ENCODE peak calls at places on chromosomes 7 and 10, in seven cellular contexts. D is GM13976, U is T-helper 9 cell, V is ELF-1, M is lower leg skin, W is Calu3, Y is ELR. K is an unnamed sample.

GRCh38 chr10:62384447-62385081 is 10.4 kb downstream of the ZNF365 start:
- DNase-seq in D (no peak), U (no peak), V (no peak), M (no peak), W (no peak), Y (peak), K (peak)

GRCh38 chr7:134546903-134547737 is 1.8 kb upstream of the AKR1B15 start:
- DNase-seq in D (peak), U (peak), V (peak), M (peak), W (peak), Y (peak), K (peak)

GRCh38 chr10:104099274-104099673 is 13.6 kb upstream of the COL17A1 start:
- DNase-seq in D (no peak), U (no peak), V (no peak), M (no peak), W (no peak), Y (peak), K (no peak)

GRCh38 chr7:26865094-26865388 is 651 bp upstream of the SKAP2 start:
- DNase-seq in D (no peak), U (no peak), V (no peak), M (no peak), W (no peak), Y (no peak), K (no peak)

GRCh38 chr10:17787087-17787942 is 21.8 kb upstream of the MRC1 start:
- DNase-seq in D (no peak), U (no peak), V (peak), M (no peak), W (no peak), Y (peak), K (no peak)

GRCh38 chr10:54769051-54769450 is 32.0 kb downstream of the PCDH15 start:
- DNase-seq in D (no peak), U (no peak), V (no peak), M (no peak), W (no peak), Y (no peak), K (no peak)

GRCh38 chr10:86258488-86258887 is 108.1 kb downstream of the GRID1 start:
- DNase-seq in D (no peak), U (no peak), V (no peak), M (no peak), W (no peak), Y (no peak), K (no peak)

GRCh38 chr7:66140924-66141323 is 26.3 kb downstream of the CRCP start:
- DNase-seq in D (no peak), U (no peak), V (peak), M (peak), W (no peak), Y (peak), K (peak)

GRCh38 chr7:156829669-156830336 is 63.2 kb downstream of the LMBR1 start:
- DNase-seq in D (no peak), U (no peak), V (no peak), M (no peak), W (no peak), Y (no peak), K (no peak)

GRCh38 chr10:70578371-70578947 is 24.1 kb downstream of the PRF1 start:
- DNase-seq in D (peak), U (peak), V (no peak), M (no peak), W (peak), Y (peak), K (peak)

GRCh38 chr10:36538945-36539586 is 586.3 kb upstream of the ANKRD30A start:
- DNase-seq in D (no peak), U (no peak), V (no peak), M (no peak), W (no peak), Y (peak), K (peak)

GRCh38 chr7:106371629-106372028 is 86.8 kb upstream of the NAMPT start:
- DNase-seq in D (no peak), U (no peak), V (no peak), M (no peak), W (no peak), Y (no peak), K (no peak)

GRCh38 chr7:15068324-15068723 is 165.8 kb upstream of the DGKB start:
- DNase-seq in D (no peak), U (no peak), V (no peak), M (no peak), W (no peak), Y (peak), K (no peak)

GRCh38 chr7:4964506-4964905 is 5.5 kb upstream of the MMD2 start:
- DNase-seq in D (no peak), U (no peak), V (no peak), M (peak), W (no peak), Y (no peak), K (no peak)

GRCh38 chr7:141071260-141071854 is 2.5 kb upstream of the TMEM178B start:
- DNase-seq in D (peak), U (no peak), V (peak), M (no peak), W (peak), Y (peak), K (peak)

GRCh38 chr10:2970190-2970823 is 97.0 kb upstream of the PFKP start:
- DNase-seq in D (no peak), U (no peak), V (no peak), M (no peak), W (no peak), Y (no peak), K (no peak)